ENCODE peak calls at places on chromosomes 16 and 17, in five cellular contexts. F is left ventricle myocardium inferior, A is psoas muscle, S is fibroblast of lung, H is gastrocnemius medialis. C is an unnamed sample. For H3K27me3, the result is how much of the 10 kb centered on the place peaks cover.

GRCh38 chr16:1413684-1414531 is 596 bp downstream of the UNKL start:
- DNase-seq in S (peak), H (no peak), A (peak), F (peak), C (peak)

GRCh38 chr16:72588554-72588953 is 416.6 kb upstream of the PMFBP1 start:
- DNase-seq in A (no peak), S (peak), H (no peak), F (no peak), C (no peak)

GRCh38 chr17:14204084-14204483 is 32.6 kb downstream of the CDRT15 start:
- DNase-seq in H (no peak), A (no peak), S (no peak), F (no peak), C (no peak)

GRCh38 chr17:9488556-9488955 is 87.1 kb downstream of the STX8 start:
- DNase-seq in F (no peak), H (no peak), S (peak), A (no peak), C (no peak)

GRCh38 chr17:6927290-6927844 is 68.5 kb upstream of the ALOX12 start:
- DNase-seq in F (no peak), A (no peak), H (no peak), S (peak), C (no peak)

GRCh38 chr17:80859004-80859941 is 132.4 kb upstream of the CHMP6 start:
- DNase-seq in A (peak), S (peak), H (peak), F (peak), C (peak)

GRCh38 chr17:8698142-8699050 is 46.2 kb downstream of the CCDC42 start:
- DNase-seq in A (peak), F (peak), S (peak), H (no peak), C (peak)

GRCh38 chr17:58277107-58277506 is 3.6 kb downstream of the MPO start:
- DNase-seq in F (no peak), H (no peak), A (no peak), S (no peak), C (no peak)

GRCh38 chr16:49348408-49349176 is 25.0 kb upstream of the C16orf78 start:
- DNase-seq in S (no peak), F (no peak), H (no peak), A (no peak), C (no peak)

DNA sequence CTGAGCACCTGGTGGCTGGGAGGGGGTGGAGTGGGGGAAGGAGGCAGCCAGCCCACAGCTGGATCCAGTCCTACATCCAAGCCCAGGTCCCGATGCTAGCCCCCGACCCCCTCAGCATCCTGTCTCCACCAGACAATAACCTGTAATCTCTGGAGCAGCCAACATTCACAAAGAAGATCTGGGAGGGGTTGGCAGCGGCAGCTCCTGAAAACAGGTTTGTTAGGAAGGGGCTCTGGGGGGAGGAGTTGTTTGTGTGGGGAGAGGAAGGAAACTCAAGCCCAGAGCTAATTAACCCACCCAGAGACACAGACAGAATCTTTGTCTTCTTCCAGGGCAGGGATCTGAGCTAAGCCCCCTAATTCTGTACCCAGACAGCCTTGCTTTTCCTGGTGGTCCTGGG is 4.6 kb upstream of the C17orf113 start:
- DNase-seq in F (no peak), S (no peak), H (no peak), A (no peak), C (no peak)
- H3K27ac ChIP-seq in F (no peak), S (no peak), H (no peak), A (no peak), C (no peak)

DNA sequence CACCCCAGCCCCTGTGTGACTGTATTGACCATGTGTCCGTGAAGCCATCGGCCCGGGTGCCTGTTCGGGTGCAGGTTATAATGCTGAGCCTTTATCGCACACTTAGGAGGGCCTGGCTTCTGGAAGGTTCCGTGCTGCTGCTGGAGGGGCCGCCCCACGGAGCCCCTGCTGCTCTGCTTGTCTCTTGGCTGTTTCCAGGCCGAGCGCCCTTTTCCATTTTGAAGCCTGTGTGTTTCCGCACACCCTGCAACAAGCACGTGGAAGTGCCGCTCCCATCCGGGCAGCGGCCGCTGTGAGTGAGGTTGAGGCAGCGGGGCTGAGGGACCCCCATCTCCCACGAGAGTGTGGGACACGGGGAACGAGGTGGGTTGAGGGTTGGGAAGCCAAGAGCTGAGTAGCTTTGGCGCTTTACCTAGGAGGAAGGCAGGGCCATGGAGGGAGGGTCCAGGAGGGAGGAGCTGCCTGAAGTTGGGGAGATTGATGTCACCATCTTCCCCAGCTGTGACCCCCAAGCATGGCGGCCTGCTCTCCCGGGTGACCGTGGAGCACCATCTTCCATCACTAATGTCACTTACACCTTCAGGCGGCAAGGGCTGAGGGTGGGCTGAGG is 200.1 kb upstream of the GSE1 start:
- DNase-seq in A (no peak), H (no peak), S (no peak), F (peak), C (peak)
- H3K27me3 ChIP-seq in A (under half), H (under half), S (under half), F (under half), C (under half)

GRCh38 chr16:5025171-5025632 is 8.5 kb downstream of the NAGPA start:
- DNase-seq in S (no peak), F (peak), H (no peak), A (no peak), C (peak)
- H3K27ac ChIP-seq in S (no peak), F (no peak), H (no peak), A (no peak), C (no peak)

GRCh38 chr17:61405686-61406542 is 6.3 kb downstream of the TBX2 start:
- DNase-seq in A (no peak), S (no peak), F (peak), H (no peak), C (no peak)
- H3K27me3 ChIP-seq in A (half or more), S (under half), F (half or more), H (half or more), C (under half)

DNA sequence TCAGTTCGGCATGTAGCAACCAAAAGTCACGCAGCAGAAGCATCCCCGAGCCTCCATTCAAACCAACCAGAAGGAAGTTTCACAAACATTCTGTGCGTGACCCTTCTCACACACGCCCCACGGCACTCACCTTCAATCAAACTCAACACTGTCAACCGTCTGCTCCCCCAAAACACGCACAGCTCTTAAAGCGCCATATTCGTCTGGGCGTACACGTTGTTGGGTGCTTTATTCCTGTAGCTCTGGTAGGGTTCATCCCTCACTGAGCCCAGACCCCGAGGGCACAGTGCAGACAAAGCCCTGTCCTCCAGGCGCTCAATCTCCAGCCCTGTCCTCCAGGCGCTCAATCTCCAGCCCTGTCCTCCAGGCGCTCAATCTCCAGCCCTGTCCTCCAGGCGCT is 2.2 kb downstream of the RAB40B start:
- DNase-seq in S (no peak), H (no peak), A (no peak), F (no peak), C (no peak)
- H3K27ac ChIP-seq in S (no peak), H (no peak), A (no peak), F (no peak), C (no peak)

GRCh38 chr16:68417711-68418301 is 30.5 kb downstream of the SMPD3 start:
- DNase-seq in H (no peak), F (no peak), A (no peak), S (peak), C (no peak)
- H3K27me3 ChIP-seq in H (under half), F (under half), A (under half), S (under half), C (under half)

GRCh38 chr17:72432143-72432604 is 311.4 kb downstream of the SOX9 start:
- DNase-seq in F (no peak), H (no peak), A (no peak), S (no peak), C (no peak)

GRCh38 chr17:72434991-72435618 is 314.3 kb downstream of the SOX9 start:
- DNase-seq in A (no peak), F (no peak), H (no peak), S (no peak), C (no peak)

GRCh38 chr17:72433797-72434196 is 313.0 kb downstream of the SOX9 start:
- DNase-seq in F (no peak), S (no peak), H (no peak), A (no peak), C (no peak)

GRCh38 chr17:72432881-72433280 is 312.1 kb downstream of the SOX9 start:
- DNase-seq in F (no peak), H (no peak), A (no peak), S (no peak), C (no peak)

GRCh38 chr17:72434581-72434980 is 313.8 kb downstream of the SOX9 start:
- DNase-seq in F (no peak), A (no peak), H (no peak), S (no peak), C (no peak)
- H3K27ac ChIP-seq in F (no peak), A (no peak), H (no peak), S (no peak), C (no peak)

GRCh38 chr17:11805952-11806351 is 191.3 kb downstream of the ZNF18 start:
- DNase-seq in H (no peak), F (no peak), S (no peak), A (no peak), C (no peak)
- H3K27me3 ChIP-seq in H (under half), F (under half), S (under half), A (under half), C (under half)

GRCh38 chr17:4901648-4902344 is 1.1 kb downstream of the CHRNE start:
- DNase-seq in S (peak), A (no peak), F (peak), H (no peak), C (peak)
- H3K27ac ChIP-seq in S (no peak), A (no peak), F (peak), H (peak), C (peak)

DNA sequence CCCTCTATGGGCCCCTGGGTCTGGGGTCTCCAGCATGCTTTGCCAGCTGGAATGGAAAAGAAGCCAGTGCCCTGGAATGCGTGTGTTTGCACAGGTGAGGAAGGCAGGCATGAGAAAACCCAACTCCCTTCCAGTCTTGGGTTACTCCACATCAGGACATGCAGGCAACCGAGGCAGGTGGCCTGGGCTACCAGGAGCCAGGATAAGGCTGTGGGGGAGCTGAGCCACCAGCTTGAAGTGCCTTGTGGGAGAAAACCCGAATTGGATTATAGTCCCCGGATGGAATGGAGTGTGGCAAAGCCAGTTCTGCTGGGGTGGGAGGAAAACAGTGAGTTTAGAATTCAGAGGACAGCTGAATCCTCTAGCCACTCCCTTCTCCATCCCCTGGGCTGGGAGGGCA is 7.2 kb downstream of the SRCIN1 start:
- DNase-seq in S (peak), A (no peak), F (no peak), H (no peak), C (no peak)
- H3K27me3 ChIP-seq in S (under half), A (half or more), F (half or more), H (under half), C (under half)